ENCODE peak calls at places on chromosomes 1 and 21, in five cellular contexts. One of them, this sample, is unnamed.

GRCh38 chr1:100249155-100249536 is 488 bp downstream of the DBT start:
- DNase-seq in nephron progenitor cell: no peak
- DNase-seq in Calu3: no peak
- DNase-seq in esophagus squamous epithelium: no peak
- DNase-seq in thyroid gland: no peak
- DNase-seq in this sample: no peak

GRCh38 chr1:4805987-4806386 is 151.6 kb downstream of the AJAP1 start:
- DNase-seq in nephron progenitor cell: no peak
- DNase-seq in Calu3: no peak
- DNase-seq in esophagus squamous epithelium: no peak
- DNase-seq in thyroid gland: no peak
- DNase-seq in this sample: no peak

GRCh38 chr1:83102630-83103071 is 896.3 kb downstream of the TTLL7 start:
- DNase-seq in nephron progenitor cell: peak; percentile 14
- DNase-seq in Calu3: peak; percentile 35
- DNase-seq in esophagus squamous epithelium: no peak
- DNase-seq in thyroid gland: no peak
- DNase-seq in this sample: no peak

GRCh38 chr21:38492002-38492401 is 6.3 kb downstream of the ERG start:
- DNase-seq in nephron progenitor cell: no peak
- DNase-seq in Calu3: no peak
- DNase-seq in esophagus squamous epithelium: no peak
- DNase-seq in thyroid gland: no peak
- DNase-seq in this sample: no peak

GRCh38 chr1:97061604-97062003 is 340.0 kb downstream of the PTBP2 start:
- DNase-seq in nephron progenitor cell: no peak
- DNase-seq in Calu3: no peak
- DNase-seq in esophagus squamous epithelium: no peak
- DNase-seq in thyroid gland: no peak
- DNase-seq in this sample: no peak

GRCh38 chr1:148385371-148386030 is 97.6 kb downstream of the PPIAL4G start:
- DNase-seq in nephron progenitor cell: no peak
- DNase-seq in Calu3: no peak
- DNase-seq in esophagus squamous epithelium: no peak
- DNase-seq in thyroid gland: no peak
- DNase-seq in this sample: no peak

GRCh38 chr1:214310777-214311690 is 30.1 kb downstream of the SMYD2 start:
- DNase-seq in nephron progenitor cell: no peak
- DNase-seq in Calu3: no peak
- DNase-seq in esophagus squamous epithelium: no peak
- DNase-seq in thyroid gland: no peak
- DNase-seq in this sample: no peak

GRCh38 chr1:236085545-236086159 is 20.8 kb upstream of the NID1 start:
- DNase-seq in nephron progenitor cell: no peak
- DNase-seq in Calu3: no peak
- DNase-seq in esophagus squamous epithelium: no peak
- DNase-seq in thyroid gland: no peak
- DNase-seq in this sample: no peak

GRCh38 chr1:167635941-167636340 is 5.9 kb downstream of the RCSD1 start:
- DNase-seq in nephron progenitor cell: no peak
- DNase-seq in Calu3: no peak
- DNase-seq in esophagus squamous epithelium: no peak
- DNase-seq in thyroid gland: no peak
- DNase-seq in this sample: no peak

GRCh38 chr1:85467929-85468540 is 3.1 kb upstream of the DDAH1 start:
- DNase-seq in nephron progenitor cell: no peak
- DNase-seq in Calu3: no peak
- DNase-seq in esophagus squamous epithelium: no peak
- DNase-seq in thyroid gland: no peak
- DNase-seq in this sample: no peak

GRCh38 chr1:1264868-1265272 is 8.8 kb downstream of the UBE2J2 start:
- DNase-seq in nephron progenitor cell: no peak
- DNase-seq in Calu3: no peak
- DNase-seq in esophagus squamous epithelium: no peak
- DNase-seq in thyroid gland: no peak
- DNase-seq in this sample: no peak

GRCh38 chr1:19336543-19336942 is 24.4 kb downstream of the SLC66A1 start:
- DNase-seq in nephron progenitor cell: no peak
- DNase-seq in Calu3: no peak
- DNase-seq in esophagus squamous epithelium: no peak
- DNase-seq in thyroid gland: no peak
- DNase-seq in this sample: no peak

GRCh38 chr1:184888505-184888904 is 85.8 kb downstream of the NIBAN1 start:
- DNase-seq in nephron progenitor cell: no peak
- DNase-seq in Calu3: no peak
- DNase-seq in esophagus squamous epithelium: no peak
- DNase-seq in thyroid gland: no peak
- DNase-seq in this sample: no peak

GRCh38 chr1:25217598-25218232 is 14.6 kb downstream of the SYF2 start:
- DNase-seq in nephron progenitor cell: no peak
- DNase-seq in Calu3: no peak
- DNase-seq in esophagus squamous epithelium: no peak
- DNase-seq in thyroid gland: no peak
- DNase-seq in this sample: no peak
- TF ChIP-seq CTCF in nephron progenitor cell: no peak
- TF ChIP-seq CTCF in Calu3: no peak
- TF ChIP-seq CTCF in esophagus squamous epithelium: no peak
- TF ChIP-seq CTCF in thyroid gland: no peak
- TF ChIP-seq CTCF in this sample: no peak

GRCh38 chr1:156460525-156460924 is 40.0 kb downstream of the MEF2D start:
- DNase-seq in nephron progenitor cell: no peak
- DNase-seq in Calu3: no peak
- DNase-seq in esophagus squamous epithelium: no peak
- DNase-seq in thyroid gland: no peak
- DNase-seq in this sample: no peak

GRCh38 chr1:156455362-156455761 is 45.2 kb downstream of the MEF2D start:
- DNase-seq in nephron progenitor cell: no peak
- DNase-seq in Calu3: no peak
- DNase-seq in esophagus squamous epithelium: no peak
- DNase-seq in thyroid gland: no peak
- DNase-seq in this sample: no peak

GRCh38 chr1:156452863-156453262 is 47.7 kb downstream of the MEF2D start:
- DNase-seq in nephron progenitor cell: no peak
- DNase-seq in Calu3: no peak
- DNase-seq in esophagus squamous epithelium: no peak
- DNase-seq in thyroid gland: no peak
- DNase-seq in this sample: no peak

GRCh38 chr1:156458181-156458503 is 42.4 kb downstream of the MEF2D start:
- DNase-seq in nephron progenitor cell: no peak
- DNase-seq in Calu3: no peak
- DNase-seq in esophagus squamous epithelium: no peak
- DNase-seq in thyroid gland: no peak
- DNase-seq in this sample: no peak

DNA sequence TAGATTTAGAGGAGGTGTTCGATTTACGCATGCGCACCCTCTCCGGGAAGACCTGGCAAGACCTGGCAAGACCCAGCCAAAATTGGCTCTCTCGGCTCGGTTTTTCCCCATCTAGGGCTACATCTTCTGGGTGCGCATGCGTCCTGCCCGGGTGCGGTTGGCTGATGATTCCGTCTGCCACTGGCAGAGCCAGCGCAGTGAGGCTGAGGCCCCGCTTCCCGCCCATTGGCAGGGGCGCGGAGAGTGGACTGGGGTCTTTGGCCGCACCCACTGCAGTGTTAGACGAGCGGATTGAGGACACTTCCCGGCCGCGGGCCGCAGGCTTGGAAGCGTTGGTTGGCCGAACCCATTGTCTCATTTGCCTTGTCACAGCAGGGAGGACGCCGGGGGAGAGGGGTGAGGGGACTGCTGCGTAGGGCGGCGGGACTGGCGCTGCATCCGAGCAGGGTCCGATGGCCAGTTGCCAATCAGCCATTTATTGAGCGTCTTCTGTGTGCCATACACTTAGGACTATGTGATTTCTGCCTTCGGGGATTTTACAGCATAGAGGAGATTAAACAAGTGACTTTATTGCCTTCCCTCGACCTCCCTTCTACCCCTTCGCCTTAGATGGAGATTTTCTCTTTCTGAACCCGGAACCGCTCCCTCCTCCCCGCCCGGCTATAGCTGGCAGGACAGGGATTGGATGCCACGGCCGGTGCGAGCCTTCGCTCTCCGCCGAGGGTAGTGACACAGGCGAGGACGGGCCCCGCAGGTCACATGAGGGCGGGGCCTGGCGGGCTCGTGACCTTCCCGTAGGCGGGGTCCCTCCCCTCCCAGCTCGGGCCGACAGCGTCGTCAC is 43.7 kb downstream of the MEF2D start:
- DNase-seq in nephron progenitor cell: peak; percentile 94
- DNase-seq in Calu3: peak; percentile 99
- DNase-seq in esophagus squamous epithelium: peak; percentile 80
- DNase-seq in thyroid gland: peak; percentile 99
- DNase-seq in this sample: peak; percentile 97
- TF ChIP-seq CTCF in nephron progenitor cell: no peak
- TF ChIP-seq CTCF in Calu3: no peak
- TF ChIP-seq CTCF in esophagus squamous epithelium: no peak
- TF ChIP-seq CTCF in thyroid gland: no peak
- TF ChIP-seq CTCF in this sample: no peak

GRCh38 chr1:204256531-204256930 is 42.7 kb upstream of the GOLT1A start:
- DNase-seq in nephron progenitor cell: no peak
- DNase-seq in Calu3: no peak
- DNase-seq in esophagus squamous epithelium: no peak
- DNase-seq in thyroid gland: no peak
- DNase-seq in this sample: no peak

GRCh38 chr1:204259196-204259595 is 45.4 kb upstream of the GOLT1A start:
- DNase-seq in nephron progenitor cell: no peak
- DNase-seq in Calu3: no peak
- DNase-seq in esophagus squamous epithelium: no peak
- DNase-seq in thyroid gland: no peak
- DNase-seq in this sample: no peak

GRCh38 chr1:204257446-204257845 is 43.7 kb upstream of the GOLT1A start:
- DNase-seq in nephron progenitor cell: no peak
- DNase-seq in Calu3: no peak
- DNase-seq in esophagus squamous epithelium: no peak
- DNase-seq in thyroid gland: no peak
- DNase-seq in this sample: no peak

GRCh38 chr1:204259782-204260181 is 46.0 kb upstream of the GOLT1A start:
- DNase-seq in nephron progenitor cell: no peak
- DNase-seq in Calu3: no peak
- DNase-seq in esophagus squamous epithelium: no peak
- DNase-seq in thyroid gland: no peak
- DNase-seq in this sample: no peak

GRCh38 chr1:204258213-204259115 is 44.7 kb upstream of the GOLT1A start:
- DNase-seq in nephron progenitor cell: peak; percentile 75
- DNase-seq in Calu3: peak; percentile 80
- DNase-seq in esophagus squamous epithelium: no peak
- DNase-seq in thyroid gland: peak; percentile 59
- DNase-seq in this sample: peak; percentile 78
- TF ChIP-seq CTCF in nephron progenitor cell: peak; percentile 80
- TF ChIP-seq CTCF in Calu3: peak; percentile 80
- TF ChIP-seq CTCF in esophagus squamous epithelium: peak; percentile 64
- TF ChIP-seq CTCF in thyroid gland: no peak
- TF ChIP-seq CTCF in this sample: peak; percentile 34

DNA sequence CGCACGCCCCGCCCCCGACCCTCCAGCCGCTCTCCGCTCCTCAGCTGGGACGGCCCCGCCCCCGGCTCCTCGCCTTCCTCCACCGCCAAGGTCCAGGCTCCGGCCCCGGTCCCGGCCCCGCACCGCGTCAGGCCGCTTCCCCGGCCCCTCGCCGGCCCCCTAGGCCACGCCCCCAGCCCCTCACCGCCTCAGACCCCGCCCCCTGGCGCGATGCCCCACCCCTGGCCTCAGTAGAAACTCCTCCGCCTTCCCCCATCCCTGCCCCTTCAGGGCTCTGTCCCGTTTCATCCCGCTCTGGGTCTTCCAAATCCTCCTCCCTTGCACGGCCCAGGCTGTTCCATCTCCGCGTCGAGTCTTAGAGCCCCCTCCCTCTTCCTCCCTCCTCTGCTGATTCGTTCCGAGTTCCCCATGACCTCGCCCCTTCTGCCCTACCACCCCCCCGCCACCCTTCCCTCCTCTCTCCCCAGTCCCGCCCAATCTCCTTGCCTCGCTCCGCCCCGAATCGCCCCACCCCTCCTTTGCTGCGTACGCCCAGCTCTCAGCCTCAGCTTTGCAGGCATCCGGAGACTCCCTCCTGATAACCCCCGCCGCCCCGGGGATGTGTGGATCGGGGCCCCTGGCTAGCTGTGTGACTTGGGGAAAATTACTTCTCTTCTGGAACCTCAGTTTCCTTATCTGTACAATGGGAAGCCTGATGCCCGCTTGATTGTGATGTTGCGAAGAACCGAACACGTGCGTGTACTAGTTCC is 448 bp upstream of the ASAP3 start:
- DNase-seq in nephron progenitor cell: peak; percentile 98
- DNase-seq in Calu3: peak; percentile 84
- DNase-seq in esophagus squamous epithelium: peak; percentile 24
- DNase-seq in thyroid gland: peak; percentile 96
- DNase-seq in this sample: peak; percentile 93
- TF ChIP-seq CTCF in nephron progenitor cell: no peak
- TF ChIP-seq CTCF in Calu3: no peak
- TF ChIP-seq CTCF in esophagus squamous epithelium: no peak
- TF ChIP-seq CTCF in thyroid gland: no peak
- TF ChIP-seq CTCF in this sample: no peak

GRCh38 chr1:193278968-193279367 is 92.6 kb upstream of the B3GALT2 start:
- DNase-seq in nephron progenitor cell: no peak
- DNase-seq in Calu3: no peak
- DNase-seq in esophagus squamous epithelium: no peak
- DNase-seq in thyroid gland: no peak
- DNase-seq in this sample: no peak
- TF ChIP-seq CTCF in nephron progenitor cell: no peak
- TF ChIP-seq CTCF in Calu3: no peak
- TF ChIP-seq CTCF in esophagus squamous epithelium: no peak
- TF ChIP-seq CTCF in thyroid gland: no peak
- TF ChIP-seq CTCF in this sample: no peak

DNA sequence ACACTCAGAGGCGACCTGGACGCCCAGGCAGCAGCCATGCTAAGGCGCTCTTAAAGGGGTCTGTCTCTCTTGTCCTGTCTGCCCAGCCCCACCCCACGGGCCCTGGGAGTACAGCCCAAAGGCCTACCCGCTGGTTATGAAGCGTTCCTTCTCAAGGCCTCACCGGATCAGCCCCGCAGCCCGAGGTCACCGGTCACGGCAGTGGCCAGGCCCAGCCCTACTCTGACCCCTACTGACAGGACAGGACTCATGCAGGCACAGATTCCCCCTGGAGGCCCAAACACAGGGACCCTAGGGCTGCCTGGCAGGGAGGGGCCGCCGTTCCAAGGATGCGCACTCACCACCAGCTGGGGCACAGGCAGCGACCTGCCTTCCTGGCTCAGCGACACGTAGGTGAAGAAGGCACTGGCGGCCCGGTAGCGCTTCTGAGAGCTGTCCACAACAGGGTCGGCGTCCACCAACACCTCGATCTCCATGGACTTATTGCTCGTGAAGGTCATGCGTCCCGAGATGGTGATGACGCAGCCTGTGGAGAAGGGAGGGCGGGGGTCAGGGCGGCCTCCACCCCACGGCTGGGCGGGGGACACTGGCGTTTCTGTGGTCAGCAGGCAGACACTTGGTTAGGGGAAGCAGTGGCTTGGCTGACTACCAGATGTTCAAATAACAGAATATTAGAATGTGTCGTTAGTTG is 20.0 kb upstream of the GPR153 start:
- DNase-seq in nephron progenitor cell: peak; percentile 68
- DNase-seq in Calu3: no peak
- DNase-seq in esophagus squamous epithelium: no peak
- DNase-seq in thyroid gland: no peak
- DNase-seq in this sample: no peak
- TF ChIP-seq CTCF in nephron progenitor cell: peak; percentile 60
- TF ChIP-seq CTCF in Calu3: no peak
- TF ChIP-seq CTCF in esophagus squamous epithelium: no peak
- TF ChIP-seq CTCF in thyroid gland: no peak
- TF ChIP-seq CTCF in this sample: no peak